ENCODE peak calls at places on chromosomes 2 and 18, in four cellular contexts. K is CD4-positive, alpha-beta T cell; F is WTC11; U is H9. A is an unnamed sample.

GRCh38 chr2:49162151-49162550 is 7.8 kb upstream of the FSHR start:
- DNase-seq in K (no peak), U (no peak), F (no peak), A (no peak)

GRCh38 chr18:58402247-58402646 is 226.6 kb downstream of the ALPK2 start:
- DNase-seq in F (no peak), K (no peak), U (peak; percentile 25), A (no peak)

GRCh38 chr2:183093857-183094657 is 15.5 kb downstream of the DUSP19 start:
- DNase-seq in F (no peak), K (no peak), U (no peak), A (no peak)

GRCh38 chr2:128562471-128563347 is 244.0 kb upstream of the HS6ST1 start:
- DNase-seq in U (no peak), F (no peak), K (no peak), A (no peak)

GRCh38 chr2:3214827-3215404 is 162.7 kb downstream of the EIPR1 start:
- DNase-seq in U (no peak), F (no peak), K (no peak), A (no peak)

GRCh38 chr2:160324161-160324768 is 124.2 kb upstream of the ITGB6 start:
- DNase-seq in K (peak; percentile 12), F (peak; percentile 51), U (no peak), A (peak; percentile 53)

GRCh38 chr2:30664761-30665358 is 142.4 kb downstream of the CAPN13 start:
- DNase-seq in K (no peak), U (peak; percentile 15), F (no peak), A (no peak)

GRCh38 chr2:118709786-118710185 is 137.7 kb downstream of the EN1 start:
- DNase-seq in K (no peak), F (no peak), U (no peak), A (no peak)

GRCh38 chr2:223007531-223007930 is 44.5 kb upstream of the KCNE4 start:
- DNase-seq in U (no peak), F (no peak), K (no peak), A (no peak)

GRCh38 chr2:3489449-3490115 is 29.7 kb downstream of the ADI1 start:
- DNase-seq in U (peak; percentile 27), K (no peak), F (no peak), A (no peak)

GRCh38 chr2:98664323-98664722 is 55.9 kb downstream of the UNC50 start:
- DNase-seq in K (peak; percentile 66), F (no peak), U (no peak), A (no peak)

GRCh38 chr2:102226612-102227351 is 40.0 kb downstream of the IL1RL2 start:
- DNase-seq in K (no peak), F (no peak), U (no peak), A (no peak)

GRCh38 chr18:58896268-58896667 is 31.6 kb downstream of the ZNF532 start:
- DNase-seq in F (no peak), U (no peak), K (no peak), A (no peak)

GRCh38 chr18:24630346-24630880 is 170.0 kb downstream of the HRH4 start:
- DNase-seq in K (no peak), F (no peak), U (no peak), A (no peak)

GRCh38 chr2:43467889-43468288 is 127.9 kb downstream of the THADA start:
- DNase-seq in K (no peak), U (no peak), F (no peak), A (no peak)

GRCh38 chr18:62037989-62038778 is 145.4 kb upstream of the RNF152 start:
- DNase-seq in F (no peak), U (no peak), K (no peak), A (no peak)

GRCh38 chr18:74806700-74807416 is 209.2 kb downstream of the ZNF407 start:
- DNase-seq in K (no peak), F (no peak), U (no peak), A (no peak)

GRCh38 chr18:12056034-12056883 is 37.4 kb upstream of the ANKRD62 start:
- DNase-seq in F (no peak), U (no peak), K (no peak), A (no peak)

GRCh38 chr18:45253973-45254372 is 361.3 kb upstream of the SLC14A2 start:
- DNase-seq in K (no peak), U (no peak), F (no peak), A (no peak)

GRCh38 chr2:168211664-168212163 is 35.7 kb downstream of the STK39 start:
- DNase-seq in F (no peak), K (no peak), U (no peak), A (no peak)

GRCh38 chr2:70939847-70940580 is 4.3 kb downstream of the ATP6V1B1 start:
- DNase-seq in K (no peak), U (peak; percentile 26), F (no peak), A (peak; percentile 1)

GRCh38 chr2:176110975-176111663 is 4.0 kb downstream of the HOXD11 start:
- DNase-seq in F (peak; percentile 80), U (peak; percentile 84), K (no peak), A (peak; percentile 83)

GRCh38 chr18:61738488-61738887 is 154.3 kb downstream of the RNF152 start:
- DNase-seq in F (no peak), U (no peak), K (no peak), A (no peak)

GRCh38 chr2:199364153-199364552 is 93.6 kb downstream of the SATB2 start:
- DNase-seq in U (no peak), K (no peak), F (no peak), A (no peak)

GRCh38 chr2:218398437-218399390 is 954 bp upstream of the CTDSP1 start:
- DNase-seq in F (peak; percentile 42), U (peak; percentile 39), K (peak; percentile 59), A (peak; percentile 63)

GRCh38 chr2:114022360-114023085 is 132.6 kb downstream of the ACTR3 start:
- DNase-seq in K (no peak), U (no peak), F (no peak), A (no peak)

GRCh38 chr2:114020668-114021067 is 130.8 kb downstream of the ACTR3 start:
- DNase-seq in F (no peak), U (no peak), K (no peak), A (no peak)

GRCh38 chr2:114027437-114027836 is 137.5 kb downstream of the ACTR3 start:
- DNase-seq in U (no peak), K (no peak), F (no peak), A (no peak)

DNA sequence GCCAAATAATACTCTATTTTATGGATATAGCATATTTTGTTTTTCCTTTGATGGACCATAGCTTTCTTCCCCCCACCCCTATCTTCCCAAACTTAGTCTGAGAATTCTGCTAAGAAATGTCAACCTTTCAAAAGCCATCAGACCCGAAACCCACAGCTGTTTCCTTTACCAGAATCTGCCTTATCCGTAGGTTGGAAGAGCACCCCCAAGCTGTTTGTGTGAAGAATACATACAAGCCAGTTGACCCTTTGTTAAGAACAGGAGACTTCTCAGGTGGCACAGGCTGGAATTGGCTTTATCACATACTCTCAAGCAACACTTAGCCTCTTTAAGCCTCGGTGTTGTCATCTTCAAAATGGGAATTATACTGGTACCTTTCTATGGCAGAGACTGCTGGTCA is 135.1 kb downstream of the ACTR3 start:
- DNase-seq in U (no peak), F (no peak), K (no peak), A (no peak)
- TF ChIP-seq CTCF in U (peak; percentile 38), F (no peak), K (no peak), A (no peak)

DNA sequence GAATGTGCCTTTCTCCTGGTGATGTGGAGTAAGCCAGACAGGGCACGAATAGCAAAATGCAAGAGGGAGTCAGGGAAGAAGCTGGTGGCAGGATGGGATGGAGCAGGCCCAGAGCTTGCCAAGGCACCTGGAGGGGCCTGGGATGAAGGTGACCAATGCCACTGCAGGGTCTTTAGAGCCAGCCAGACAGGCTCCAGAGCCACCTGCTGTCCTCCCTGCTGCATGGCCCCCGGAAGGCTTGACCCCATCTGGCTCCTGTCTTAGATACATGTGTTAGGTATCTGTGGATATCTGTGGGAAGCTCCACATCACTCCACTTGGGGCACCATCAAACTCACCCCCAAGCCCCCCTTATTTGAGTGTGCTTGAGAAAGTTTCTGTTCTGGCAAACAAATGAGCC is 99.9 kb upstream of the ATL2 start:
- DNase-seq in F (no peak), U (no peak), K (no peak), A (no peak)
- TF ChIP-seq CTCF in F (no peak), U (no peak), K (no peak), A (no peak)

DNA sequence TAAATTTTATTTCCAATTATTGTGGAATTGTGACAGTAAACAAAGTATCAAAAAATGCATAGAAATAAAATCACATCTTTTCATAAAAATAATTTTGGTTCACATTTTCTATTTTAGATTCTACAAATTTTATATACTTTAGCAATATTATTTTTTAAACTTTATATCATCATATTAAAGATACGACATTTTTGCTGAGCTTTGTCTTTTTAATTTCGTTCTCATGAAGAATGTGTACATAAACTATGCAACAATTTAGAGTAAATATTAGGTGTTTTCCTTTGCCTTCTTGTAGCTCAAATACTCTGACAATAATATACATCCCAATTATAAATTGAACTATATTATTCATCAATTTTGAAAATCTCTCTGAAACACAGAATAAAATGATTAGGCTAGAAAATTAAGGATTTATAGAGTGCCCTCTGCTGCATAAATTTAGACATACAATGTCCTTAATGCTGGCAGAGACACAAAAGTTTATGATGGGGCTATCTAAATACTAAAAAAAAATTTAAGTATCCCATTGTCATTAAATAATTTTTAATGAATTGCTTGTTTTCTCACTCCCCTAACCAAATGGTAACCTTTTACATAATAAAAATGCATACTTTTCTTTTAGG is 45.7 kb downstream of the CCDC102B start:
- DNase-seq in K (no peak), F (no peak), U (no peak), A (no peak)
- TF ChIP-seq CTCF in K (no peak), F (no peak), U (no peak), A (no peak)

GRCh38 chr2:236562434-236562833 is 7.2 kb upstream of the ACKR3 start:
- DNase-seq in K (no peak), U (no peak), F (peak; percentile 34), A (no peak)
- TF ChIP-seq CTCF in K (no peak), U (peak; percentile 83), F (peak; percentile 75), A (peak; percentile 88)

GRCh38 chr18:629303-630150 is 27.9 kb upstream of the TYMS start:
- DNase-seq in F (no peak), U (no peak), K (no peak), A (no peak)
- TF ChIP-seq CTCF in F (no peak), U (peak; percentile 54), K (no peak), A (peak; percentile 58)

GRCh38 chr2:6975988-6976387 is 58.8 kb downstream of the RNF144A start:
- DNase-seq in U (no peak), K (no peak), F (no peak), A (no peak)
- TF ChIP-seq CTCF in U (no peak), K (no peak), F (no peak), A (no peak)

A was measured in endothelial cell.